ENCODE peak calls at places on chromosomes 12 and 14, in ten cellular contexts. X is cardiac muscle cell, P is bronchial epithelial cell, R is dorsolateral prefrontal cortex, I is left ventricle myocardium inferior, L is heart right ventricle, E is fibroblast of the aortic adventitia, N is nephron progenitor cell, O is lower lobe of right lung, Y is MCF 10A. A is an unnamed sample.

GRCh38 chr12:108696111-108696995 is 35.0 kb downstream of the CORO1C start:
- DNase-seq in X (peak; percentile 99), P (peak; percentile 100), R (no peak), L (no peak), O (no peak), E (peak; percentile 100), Y (peak; percentile 96), N (no peak), I (no peak), A (no peak)

GRCh38 chr14:101835166-101835557 is 73.7 kb downstream of the PPP2R5C start:
- DNase-seq in E (no peak), X (no peak), I (no peak), R (no peak), Y (no peak), O (no peak), P (peak; percentile 87), L (no peak), N (no peak), A (no peak)

GRCh38 chr12:62537544-62537943 is 70.9 kb downstream of the MON2 start:
- DNase-seq in I (no peak), R (no peak), X (peak; percentile 96), N (no peak), E (peak; percentile 97), L (no peak), O (no peak), P (peak; percentile 35), Y (peak; percentile 80), A (no peak)

GRCh38 chr14:92692822-92693226 is 55.6 kb downstream of the LGMN start:
- DNase-seq in O (peak; percentile 79), L (peak; percentile 85), E (peak; percentile 63), Y (peak; percentile 78), N (no peak), R (no peak), X (peak; percentile 66), I (peak; percentile 89), P (peak; percentile 33), A (no peak)

GRCh38 chr12:72271741-72272661 is at the start of gene TRHDE:
- DNase-seq in L (peak; percentile 23), X (peak; percentile 35), E (peak; percentile 18), I (no peak), Y (no peak), N (peak; percentile 68), R (peak; percentile 70), O (peak; percentile 68), P (no peak), A (peak; percentile 73)

GRCh38 chr12:95205685-95206084 is 11.6 kb downstream of the FGD6 start:
- DNase-seq in N (no peak), E (peak; percentile 90), X (peak; percentile 86), O (no peak), Y (peak; percentile 88), I (no peak), R (no peak), L (no peak), P (peak; percentile 97), A (no peak)

GRCh38 chr14:30756594-30756993 is 117.8 kb upstream of the COCH start:
- DNase-seq in I (no peak), X (no peak), R (no peak), E (no peak), L (no peak), N (no peak), O (no peak), P (no peak), Y (no peak), A (no peak)

GRCh38 chr12:97939141-97939540 is 476.5 kb downstream of the RMST start:
- DNase-seq in E (no peak), Y (no peak), P (peak; percentile 4), I (no peak), R (no peak), N (no peak), X (no peak), L (no peak), O (no peak), A (no peak)

GRCh38 chr12:131347732-131348131 is 363.2 kb upstream of the SFSWAP start:
- DNase-seq in Y (no peak), L (no peak), I (no peak), P (no peak), X (no peak), R (no peak), E (no peak), N (no peak), O (no peak), A (no peak)

GRCh38 chr14:98227000-98227726 is 1044.8 kb downstream of the BCL11B start:
- DNase-seq in R (no peak), Y (no peak), E (no peak), O (no peak), X (no peak), N (no peak), L (no peak), P (no peak), I (no peak), A (no peak)

GRCh38 chr12:25761356-25761755 is 197.1 kb upstream of the RASSF8 start:
- DNase-seq in I (no peak), E (no peak), Y (no peak), R (no peak), L (no peak), N (no peak), X (no peak), P (no peak), O (no peak), A (no peak)

GRCh38 chr14:87745507-87746118 is 247.4 kb downstream of the GALC start:
- DNase-seq in E (peak; percentile 57), L (no peak), X (peak; percentile 40), R (no peak), P (peak; percentile 40), N (peak; percentile 43), I (no peak), O (no peak), Y (peak; percentile 66), A (no peak)

GRCh38 chr14:73372529-73372928 is 85.8 kb downstream of the NUMB start:
- DNase-seq in O (no peak), N (no peak), L (no peak), P (no peak), R (no peak), Y (no peak), E (no peak), X (no peak), I (no peak), A (no peak)

GRCh38 chr12:122133192-122133950 is 40.6 kb downstream of the IL31 start:
- DNase-seq in E (no peak), I (no peak), R (no peak), Y (no peak), X (no peak), O (no peak), L (peak; percentile 18), P (no peak), N (no peak), A (no peak)
- TF ChIP-seq CTCF in E (no peak), I (no peak), R (no peak), Y (no peak), X (no peak), O (no peak), L (no peak), P (no peak), N (no peak), A (no peak)

DNA sequence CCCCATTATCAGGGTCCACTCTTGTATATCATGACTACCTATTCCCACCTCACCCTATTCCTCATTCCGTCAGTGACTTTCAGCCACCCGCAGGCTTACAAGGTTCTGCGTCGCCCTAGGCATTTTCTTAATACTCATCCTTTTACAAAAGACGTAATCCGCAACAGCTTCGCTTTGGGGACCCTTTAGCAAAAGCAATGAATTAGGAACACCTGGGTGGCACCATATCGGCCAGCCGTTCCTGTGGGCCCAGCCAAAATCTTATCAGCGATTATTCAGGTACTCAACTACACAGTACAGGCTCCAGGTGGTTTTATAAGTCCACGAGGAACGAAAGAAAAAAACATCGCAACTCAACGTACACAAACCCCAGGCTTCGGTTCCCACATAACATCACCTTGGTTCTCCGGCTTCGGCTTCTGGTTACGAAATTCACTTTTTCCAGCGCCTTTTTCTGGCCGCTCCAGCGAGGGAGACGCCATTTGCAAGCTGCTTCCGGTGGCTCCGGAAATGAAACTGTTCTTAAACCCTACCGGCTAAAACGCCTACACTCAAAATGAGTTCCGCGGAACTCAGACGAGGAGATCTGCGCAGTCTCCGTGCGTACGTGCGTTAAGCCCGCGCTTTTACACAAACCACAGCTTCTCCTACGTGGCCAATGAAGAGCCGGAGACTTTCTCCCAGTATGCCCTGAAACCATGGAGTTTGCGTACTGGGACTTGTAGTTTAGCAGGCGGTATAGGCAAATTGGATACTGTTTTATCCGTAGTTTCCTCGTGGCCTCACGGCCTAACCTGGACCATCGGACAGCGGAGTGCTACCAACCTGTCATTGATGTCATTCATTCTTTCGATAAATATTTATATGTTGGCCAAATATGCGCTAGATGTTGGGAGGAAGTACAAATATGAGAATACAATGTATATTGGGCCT is at the start of gene KRR1:
- DNase-seq in N (peak; percentile 81), L (peak; percentile 84), R (peak; percentile 97), Y (peak; percentile 95), I (peak; percentile 90), P (peak; percentile 98), E (peak; percentile 99), O (peak; percentile 95), X (peak; percentile 99), A (peak; percentile 87)
- TF ChIP-seq CTCF in N (no peak), L (no peak), R (peak; percentile 10), Y (no peak), I (peak; percentile 38), P (no peak), E (peak; percentile 31), O (no peak), X (no peak), A (peak; percentile 33)

GRCh38 chr12:57429473-57430116 is 1.2 kb downstream of the R3HDM2 start:
- DNase-seq in P (no peak), I (no peak), O (no peak), L (no peak), E (no peak), X (peak; percentile 11), R (no peak), N (no peak), Y (no peak), A (no peak)

GRCh38 chr12:57428965-57429364 is 1.9 kb downstream of the R3HDM2 start:
- DNase-seq in E (no peak), O (no peak), Y (no peak), R (no peak), L (no peak), I (no peak), X (no peak), N (no peak), P (no peak), A (no peak)

GRCh38 chr12:57430931-57431566 is at the start of gene R3HDM2:
- DNase-seq in X (peak; percentile 97), I (peak; percentile 97), N (peak; percentile 91), P (peak; percentile 83), E (peak; percentile 93), O (peak; percentile 98), Y (peak; percentile 93), L (peak; percentile 96), R (peak; percentile 96), A (peak; percentile 96)

GRCh38 chr12:57433370-57433769 is 1.2 kb upstream of the INHBC start:
- DNase-seq in I (no peak), R (no peak), L (no peak), X (no peak), P (no peak), Y (no peak), N (no peak), E (no peak), O (no peak), A (no peak)

GRCh38 chr12:57430117-57430930 is 519 bp downstream of the R3HDM2 start:
- DNase-seq in X (peak; percentile 30), I (peak; percentile 53), Y (no peak), L (peak; percentile 55), N (peak; percentile 78), P (peak; percentile 36), O (peak; percentile 69), E (peak; percentile 51), R (no peak), A (peak; percentile 76)
- TF ChIP-seq CTCF in X (no peak), I (peak; percentile 30), Y (no peak), L (no peak), N (no peak), P (peak; percentile 2), O (no peak), E (peak; percentile 3), R (no peak), A (peak; percentile 23)

GRCh38 chr12:103326190-103326589 is 169.6 kb downstream of the C12orf42 start:
- DNase-seq in L (no peak), Y (peak; percentile 38), O (no peak), I (no peak), E (no peak), X (no peak), R (no peak), P (peak; percentile 4), N (peak; percentile 4), A (no peak)
- TF ChIP-seq CTCF in L (no peak), Y (peak; percentile 20), O (peak; percentile 14), I (peak; percentile 11), E (no peak), X (no peak), R (no peak), P (peak; percentile 12), N (peak; percentile 56), A (peak; percentile 73)

A was measured in type B pancreatic cell.